ENCODE peak calls at places on chromosomes 12 and 14, in ten cellular contexts. Z is K562, B is uterus, P is lower leg skin, T is transverse colon, H is spleen, D is sigmoid colon, O is prostate gland, Q is A549, R is ovary. X is an unnamed sample.

GRCh38 chr14:102838531-102838930 is 61.3 kb downstream of the TRAF3 start:
- DNase-seq in Z (no peak), B (no peak), P (no peak), T (no peak), H (no peak), D (no peak), O (no peak), Q (no peak), R (no peak), X (no peak)

GRCh38 chr12:110343921-110344555 is 59.5 kb downstream of the ANAPC7 start:
- DNase-seq in Z (no peak), B (no peak), P (no peak), T (no peak), H (no peak), D (no peak), O (no peak), Q (no peak), R (no peak), X (no peak)

GRCh38 chr12:25529738-25530137 is 23.3 kb downstream of the LMNTD1 start:
- DNase-seq in Z (no peak), B (no peak), P (no peak), T (no peak), H (no peak), D (no peak), O (no peak), Q (no peak), R (no peak), X (no peak)

GRCh38 chr12:73110816-73111215 is 838.6 kb downstream of the TRHDE start:
- DNase-seq in Z (no peak), B (no peak), P (no peak), T (no peak), H (no peak), D (no peak), O (no peak), Q (no peak), R (no peak), X (no peak)

GRCh38 chr12:81141220-81141619 is 63.3 kb downstream of the ACSS3 start:
- DNase-seq in Z (no peak), B (no peak), P (no peak), T (no peak), H (no peak), D (no peak), O (no peak), Q (no peak), R (no peak), X (no peak)

GRCh38 chr12:113591480-113591971 is 119.9 kb upstream of the LHX5 start:
- DNase-seq in Z (peak; percentile 93), B (no peak), P (no peak), T (no peak), H (peak; percentile 68), D (no peak), O (no peak), Q (peak; percentile 46), R (no peak), X (no peak)

GRCh38 chr12:12872139-12872933 is 19.0 kb upstream of the GPRC5A start:
- DNase-seq in Z (no peak), B (no peak), P (peak; percentile 80), T (peak; percentile 74), H (no peak), D (no peak), O (peak; percentile 63), Q (peak; percentile 71), R (no peak), X (no peak)

GRCh38 chr14:34355584-34356266 is 106.3 kb downstream of the SPTSSA start:
- DNase-seq in Z (no peak), B (peak; percentile 20), P (no peak), T (no peak), H (no peak), D (no peak), O (no peak), Q (no peak), R (no peak), X (no peak)

GRCh38 chr12:68871899-68872298 is 61.1 kb downstream of the CPM start:
- DNase-seq in Z (no peak), B (no peak), P (no peak), T (no peak), H (no peak), D (no peak), O (no peak), Q (no peak), R (no peak), X (no peak)

GRCh38 chr12:47882796-47883546 is 21.8 kb downstream of the VDR start:
- DNase-seq in Z (no peak), B (no peak), P (no peak), T (peak; percentile 59), H (no peak), D (peak; percentile 64), O (no peak), Q (no peak), R (no peak), X (no peak)

GRCh38 chr12:78398750-78399149 is 465.8 kb upstream of the SYT1 start:
- DNase-seq in Z (no peak), B (no peak), P (no peak), T (no peak), H (no peak), D (no peak), O (no peak), Q (no peak), R (no peak), X (no peak)

GRCh38 chr12:10310926-10311705 is 3.4 kb downstream of the KLRD1 start:
- DNase-seq in Z (no peak), B (no peak), P (no peak), T (no peak), H (no peak), D (no peak), O (no peak), Q (no peak), R (no peak), X (no peak)

GRCh38 chr12:109830718-109831117 is 2.5 kb downstream of the TRPV4 start:
- DNase-seq in Z (no peak), B (no peak), P (no peak), T (no peak), H (no peak), D (no peak), O (no peak), Q (no peak), R (no peak), X (no peak)

GRCh38 chr12:81896771-81897170 is 137.6 kb upstream of the PPFIA2 start:
- DNase-seq in Z (no peak), B (no peak), P (no peak), T (no peak), H (no peak), D (no peak), O (no peak), Q (no peak), R (no peak), X (no peak)

GRCh38 chr12:68189766-68190700 is 30.5 kb upstream of the IFNG start:
- DNase-seq in Z (no peak), B (no peak), P (no peak), T (no peak), H (no peak), D (no peak), O (no peak), Q (no peak), R (no peak), X (no peak)

GRCh38 chr12:75705749-75706719 is 194.6 kb upstream of the KRR1 start:
- DNase-seq in Z (peak; percentile 35), B (peak; percentile 55), P (no peak), T (no peak), H (no peak), D (peak; percentile 72), O (no peak), Q (no peak), R (peak; percentile 44), X (no peak)

GRCh38 chr14:67557118-67557517 is 24.0 kb downstream of the PLEKHH1 start:
- DNase-seq in Z (no peak), B (no peak), P (no peak), T (no peak), H (no peak), D (no peak), O (no peak), Q (no peak), R (no peak), X (no peak)

GRCh38 chr12:4450551-4451112 is 5.0 kb upstream of the FGF6 start:
- DNase-seq in Z (no peak), B (no peak), P (peak; percentile 46), T (no peak), H (no peak), D (no peak), O (no peak), Q (no peak), R (no peak), X (no peak)

DNA sequence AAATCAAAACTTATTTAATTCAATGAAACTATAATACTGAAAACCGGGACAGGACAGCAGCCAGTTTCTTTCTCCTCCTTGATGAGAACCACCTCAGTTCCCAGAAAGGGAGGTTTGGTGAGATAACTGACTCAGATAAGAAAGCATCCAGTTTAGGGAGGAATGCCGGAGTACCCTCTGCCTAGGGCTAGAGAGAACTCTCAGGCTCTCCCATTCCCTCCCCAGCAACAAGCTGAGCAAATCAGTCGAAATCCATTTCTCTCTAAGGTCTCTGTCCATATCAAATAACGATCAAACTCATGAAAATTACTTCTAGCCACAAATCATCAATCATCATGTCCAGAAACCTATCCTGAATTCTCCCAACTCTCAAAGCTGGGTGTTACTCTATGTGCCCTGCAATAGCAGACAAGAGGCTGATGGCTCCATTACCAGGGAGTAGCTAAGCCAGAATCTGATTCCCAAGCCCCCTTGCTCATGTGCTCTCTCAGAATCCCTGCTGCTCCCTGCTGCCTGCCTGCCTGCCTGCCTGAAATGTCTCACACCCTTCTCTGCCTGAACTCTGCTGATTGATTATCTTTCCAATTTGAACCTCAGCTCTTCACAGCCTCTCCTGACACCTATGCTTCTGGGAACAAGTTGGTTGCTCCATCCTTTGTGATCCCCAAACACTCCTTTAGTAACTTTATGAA is 49.4 kb downstream of the SLC25A47 start:
- DNase-seq in Z (no peak), B (no peak), P (no peak), T (no peak), H (no peak), D (no peak), O (no peak), Q (no peak), R (no peak), X (no peak)
- TF ChIP-seq POLR2A in Z (peak; percentile 34), B (no peak), P (no peak), T (no peak), H (no peak), D (no peak), O (no peak), Q (no peak), R (no peak), X (no peak)

GRCh38 chr14:23174266-23174665 is 9.2 kb downstream of the SLC7A8 start:
- DNase-seq in Z (no peak), B (peak; percentile 59), P (no peak), T (no peak), H (no peak), D (no peak), O (no peak), Q (no peak), R (no peak), X (no peak)
- H3K4me3 ChIP-seq in Z (no peak overlapping the region), B (no peak overlapping the region), P (no peak overlapping the region), T (no peak overlapping the region), H (no peak overlapping the region), D (no peak overlapping the region), O (no peak overlapping the region), Q (no peak overlapping the region), R (no peak overlapping the region), X (no peak overlapping the region)

GRCh38 chr12:54136844-54137580 is 51.8 kb downstream of the SMUG1 start:
- DNase-seq in Z (no peak), B (no peak), P (no peak), T (no peak), H (no peak), D (no peak), O (no peak), Q (no peak), R (no peak), X (no peak)
- TF ChIP-seq CTCF in Z (peak; percentile 14), B (no peak), P (no peak), T (no peak), H (no peak), D (no peak), O (no peak), Q (no peak), R (no peak), X (no peak)

GRCh38 chr12:6752931-6753771 is at the start of gene MLF2:
- DNase-seq in Z (peak; percentile 93), B (peak; percentile 99), P (peak; percentile 100), T (peak; percentile 99), H (peak; percentile 99), D (peak; percentile 100), O (peak; percentile 99), Q (peak; percentile 98), R (peak; percentile 99), X (peak; percentile 99)
- TF ChIP-seq POLR2A in Z (peak; percentile 90), B (peak; percentile 99), P (peak; percentile 91), T (peak; percentile 96), H (peak; percentile 62), D (peak; percentile 96), O (peak; percentile 99), Q (peak; percentile 94), R (peak; percentile 98), X (peak; percentile 95)